ENCODE peak calls at places on chromosome 2, in nine cellular contexts. N is neural progenitor cell, I is PC-3, K is left ventricle myocardium inferior, W is GM23338, H is MM.1S, L is uterus, U is tibial artery, J is transverse colon. D is an unnamed sample.

GRCh38 chr2:10447300-10448207 is 573 bp downstream of the ODC1 start:
- DNase-seq in N (peak; percentile 38), I (peak; percentile 33), K (no peak), W (peak; percentile 64), H (peak; percentile 72), L (no peak), U (no peak), J (peak; percentile 69), D (peak; percentile 89)

GRCh38 chr2:159683804-159684203 is 28.5 kb upstream of the MARCHF7 start:
- DNase-seq in N (no peak), I (no peak), K (no peak), W (no peak), H (no peak), L (no peak), U (no peak), J (no peak), D (no peak)

GRCh38 chr2:120869659-120870466 is 134.2 kb downstream of the GLI2 start:
- DNase-seq in N (no peak), I (no peak), K (no peak), W (no peak), H (no peak), L (no peak), U (no peak), J (no peak), D (no peak)

GRCh38 chr2:16561251-16561650 is 104.4 kb downstream of the CYRIA start:
- DNase-seq in N (no peak), I (no peak), K (no peak), W (no peak), H (no peak), L (no peak), U (no peak), J (no peak), D (no peak)

GRCh38 chr2:128452536-128453530 is 134.2 kb upstream of the HS6ST1 start:
- DNase-seq in N (peak; percentile 1), I (no peak), K (no peak), W (no peak), H (no peak), L (no peak), U (peak; percentile 41), J (no peak), D (peak; percentile 29)

GRCh38 chr2:115083216-115083615 is 640.8 kb downstream of the DPP10 start:
- DNase-seq in N (peak; percentile 15), I (peak; percentile 33), K (no peak), W (peak; percentile 30), H (no peak), L (no peak), U (no peak), J (no peak), D (no peak)

GRCh38 chr2:231348703-231349373 is 46.7 kb upstream of the B3GNT7 start:
- DNase-seq in N (no peak), I (no peak), K (no peak), W (no peak), H (no peak), L (no peak), U (peak; percentile 51), J (no peak), D (peak; percentile 9)

GRCh38 chr2:60105868-60106267 is 447.6 kb downstream of the BCL11A start:
- DNase-seq in N (no peak), I (no peak), K (no peak), W (no peak), H (no peak), L (no peak), U (no peak), J (no peak), D (no peak)

DNA sequence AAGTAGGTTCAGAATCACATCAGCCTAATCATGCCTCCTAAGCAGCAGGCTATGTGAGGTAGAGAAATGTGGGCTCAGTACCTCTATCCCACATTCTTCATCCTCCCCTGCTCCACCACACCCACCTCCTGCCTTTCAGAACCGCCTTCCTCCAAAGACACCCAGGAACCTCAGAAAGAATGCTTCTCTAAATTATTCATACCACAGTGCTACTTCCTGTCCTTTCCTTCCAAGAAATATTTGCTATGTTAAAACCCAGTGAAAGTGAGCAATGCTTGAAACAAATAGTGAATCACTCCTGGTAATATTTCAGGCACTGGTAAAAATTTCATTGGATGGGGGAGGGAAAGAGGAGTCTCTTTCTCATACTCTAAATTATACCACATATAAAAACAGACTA is 24.0 kb upstream of the CREB1 start:
- DNase-seq in N (no peak), I (peak; percentile 96), K (no peak), W (peak; percentile 58), H (no peak), L (no peak), U (no peak), J (no peak), D (no peak)
- H3K4me3 ChIP-seq in N (peak overlapping the region; percentile 32), I (peak overlapping the region; percentile 25), K (no peak overlapping the region), W (no peak overlapping the region), H (no peak overlapping the region), L (no peak overlapping the region), U (no peak overlapping the region), J (no peak overlapping the region), D (no peak overlapping the region)

GRCh38 chr2:44171018-44171417 is 2.3 kb downstream of the PPM1B start:
- DNase-seq in N (peak; percentile 8), I (peak; percentile 69), K (no peak), W (no peak), H (no peak), L (no peak), U (no peak), J (no peak), D (no peak)

GRCh38 chr2:44168684-44169154 is at the start of gene PPM1B:
- DNase-seq in N (no peak), I (peak; percentile 99), K (peak; percentile 100), W (no peak), H (no peak), L (peak; percentile 99), U (no peak), J (peak; percentile 99), D (peak; percentile 100)

GRCh38 chr2:44169155-44169898 is 652 bp downstream of the PPM1B start:
- DNase-seq in N (no peak), I (peak; percentile 38), K (peak; percentile 30), W (peak; percentile 35), H (peak; percentile 53), L (no peak), U (peak; percentile 74), J (peak; percentile 62), D (peak; percentile 77)

GRCh38 chr2:44170337-44170736 is 1.7 kb downstream of the PPM1B start:
- DNase-seq in N (peak; percentile 11), I (peak; percentile 27), K (no peak), W (no peak), H (no peak), L (no peak), U (no peak), J (no peak), D (no peak)

GRCh38 chr2:44172576-44172975 is 3.9 kb downstream of the PPM1B start:
- DNase-seq in N (no peak), I (no peak), K (no peak), W (no peak), H (no peak), L (no peak), U (no peak), J (no peak), D (no peak)
- H3K27ac ChIP-seq in N (no peak overlapping the region), I (no peak overlapping the region), K (no peak overlapping the region), W (no peak overlapping the region), H (no peak overlapping the region), L (no peak overlapping the region), U (peak overlapping the region; percentile 1), J (no peak overlapping the region), D (no peak overlapping the region)

GRCh38 chr2:23583467-23583866 is 198.5 kb downstream of the KLHL29 start:
- DNase-seq in N (no peak), I (no peak), K (no peak), W (no peak), H (no peak), L (no peak), U (no peak), J (no peak), D (no peak)

GRCh38 chr2:23584054-23584745 is 199.2 kb downstream of the KLHL29 start:
- DNase-seq in N (no peak), I (no peak), K (no peak), W (no peak), H (no peak), L (peak; percentile 46), U (peak; percentile 95), J (no peak), D (no peak)

GRCh38 chr2:23579674-23580073 is 194.7 kb downstream of the KLHL29 start:
- DNase-seq in N (no peak), I (no peak), K (no peak), W (no peak), H (no peak), L (no peak), U (no peak), J (no peak), D (no peak)

GRCh38 chr2:23574919-23575654 is 190.1 kb downstream of the KLHL29 start:
- DNase-seq in N (no peak), I (no peak), K (no peak), W (peak; percentile 67), H (no peak), L (no peak), U (no peak), J (no peak), D (no peak)

GRCh38 chr2:23578964-23579671 is 194.1 kb downstream of the KLHL29 start:
- DNase-seq in N (no peak), I (no peak), K (no peak), W (no peak), H (no peak), L (no peak), U (no peak), J (no peak), D (no peak)
- TF ChIP-seq CTCF in N (no peak), I (no peak), K (no peak), W (no peak), H (no peak), L (no peak), U (no peak), J (no peak), D (no peak)

GRCh38 chr2:233082222-233082933 is 22.2 kb downstream of the INPP5D start:
- DNase-seq in N (no peak), I (no peak), K (no peak), W (no peak), H (peak; percentile 25), L (no peak), U (peak; percentile 33), J (no peak), D (peak; percentile 15)

GRCh38 chr2:233080836-233081229 is 20.7 kb downstream of the INPP5D start:
- DNase-seq in N (no peak), I (no peak), K (no peak), W (no peak), H (no peak), L (no peak), U (peak; percentile 51), J (no peak), D (peak; percentile 53)

GRCh38 chr2:233082934-233083755 is 23.0 kb downstream of the INPP5D start:
- DNase-seq in N (no peak), I (no peak), K (no peak), W (no peak), H (no peak), L (no peak), U (peak; percentile 55), J (no peak), D (peak; percentile 51)

GRCh38 chr2:233081232-233081730 is 21.1 kb downstream of the INPP5D start:
- DNase-seq in N (no peak), I (no peak), K (no peak), W (no peak), H (no peak), L (no peak), U (peak; percentile 66), J (no peak), D (peak; percentile 48)

DNA sequence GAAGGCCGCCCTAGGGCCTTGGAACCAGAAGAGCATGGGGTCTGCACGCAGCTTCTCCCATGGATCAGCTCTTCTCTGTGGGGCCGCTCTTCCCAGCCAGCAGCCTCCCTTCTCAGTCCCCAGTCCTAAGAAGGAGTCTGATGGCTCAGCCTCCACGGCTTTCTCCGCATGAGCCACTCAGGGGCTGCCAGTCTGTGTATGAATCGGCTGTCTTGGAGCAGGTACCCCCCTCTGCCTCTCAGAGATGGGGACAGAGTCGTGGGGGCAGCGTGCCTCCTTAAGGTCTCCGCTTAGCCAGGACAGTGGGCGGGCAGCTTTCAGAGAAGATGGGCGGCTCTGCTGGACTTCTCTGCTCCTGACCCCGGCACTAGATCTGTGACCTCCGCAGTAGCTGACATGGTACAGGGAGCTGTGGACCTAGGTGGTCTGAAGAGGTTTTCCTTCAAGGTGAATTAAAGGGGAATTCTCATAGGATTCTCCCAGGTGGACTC is 21.6 kb downstream of the INPP5D start:
- DNase-seq in N (no peak), I (no peak), K (no peak), W (no peak), H (no peak), L (no peak), U (peak; percentile 45), J (no peak), D (peak; percentile 56)
- H3K4me3 ChIP-seq in N (no peak overlapping the region), I (no peak overlapping the region), K (no peak overlapping the region), W (no peak overlapping the region), H (no peak overlapping the region), L (no peak overlapping the region), U (no peak overlapping the region), J (no peak overlapping the region), D (no peak overlapping the region)